ENCODE peak calls at places on chromosomes 16 and 17, in five cellular contexts. D is effector memory CD4-positive, alpha-beta T cell; U is BE2C; P is testis; A is HCT116. I is an unnamed sample.
A peak's percentile ranks its signal among the peaks of the same experiment; 100 is the strongest.

GRCh38 chr16:87608400-87608985 is 6.2 kb downstream of the JPH3 start:
- DNase-seq in P (peak; percentile 73), A (no peak), U (no peak), D (no peak), I (peak; percentile 25)

GRCh38 chr17:4635823-4636375 is 5.6 kb downstream of the ALOX15 start:
- DNase-seq in P (no peak), A (no peak), U (no peak), D (no peak), I (no peak)

GRCh38 chr17:39605492-39606433 is 2.0 kb downstream of the NEUROD2 start:
- DNase-seq in A (no peak), D (no peak), U (no peak), P (no peak), I (no peak)

GRCh38 chr17:20920813-20921199 is 122.0 kb downstream of the USP22 start:
- DNase-seq in P (no peak), A (no peak), D (no peak), U (no peak), I (no peak)

GRCh38 chr17:80996422-80997305 is 5.0 kb downstream of the CHMP6 start:
- DNase-seq in A (no peak), D (no peak), U (no peak), P (no peak), I (no peak)

GRCh38 chr16:51854401-51854951 is 692.5 kb downstream of the TOX3 start:
- DNase-seq in A (no peak), D (no peak), P (no peak), U (no peak), I (no peak)

GRCh38 chr17:9002610-9003354 is 18.5 kb upstream of the NTN1 start:
- DNase-seq in P (peak; percentile 28), D (no peak), U (no peak), A (no peak), I (no peak)

GRCh38 chr16:73064227-73064995 is 16.5 kb upstream of the ZFHX3 start:
- DNase-seq in P (no peak), A (no peak), D (no peak), U (no peak), I (no peak)

GRCh38 chr17:71870546-71870862 is 250.3 kb upstream of the SOX9 start:
- DNase-seq in U (peak; percentile 79), P (no peak), D (no peak), A (no peak), I (no peak)

GRCh38 chr16:87499189-87499486 is 6.3 kb upstream of the ZCCHC14 start:
- DNase-seq in A (no peak), D (no peak), P (no peak), U (no peak), I (no peak)

GRCh38 chr17:8922451-8922850 is 43.1 kb downstream of the PIK3R5 start:
- DNase-seq in D (no peak), U (no peak), A (no peak), P (no peak), I (no peak)

GRCh38 chr17:62724398-62725146 is 83.5 kb downstream of the MARCHF10 start:
- DNase-seq in D (peak; percentile 57), P (no peak), U (no peak), A (no peak), I (peak; percentile 73)

GRCh38 chr16:81848306-81848853 is 69.3 kb downstream of the PLCG2 start:
- DNase-seq in P (no peak), A (no peak), D (no peak), U (no peak), I (no peak)

GRCh38 chr17:10186771-10187425 is 11.5 kb downstream of the GAS7 start:
- DNase-seq in D (no peak), P (no peak), U (no peak), A (no peak), I (no peak)

GRCh38 chr16:17470871-17471744 is at the start of gene XYLT1:
- DNase-seq in D (peak; percentile 35), U (peak; percentile 42), A (no peak), P (peak; percentile 75), I (peak; percentile 46)

GRCh38 chr16:59212492-59213024 is 478.4 kb upstream of the GOT2 start:
- DNase-seq in A (no peak), D (no peak), P (no peak), U (no peak), I (no peak)

GRCh38 chr16:4042581-4042980 is 73.7 kb downstream of the ADCY9 start:
- DNase-seq in D (no peak), A (no peak), P (no peak), U (no peak), I (no peak)

GRCh38 chr17:37710344-37710886 is 34.4 kb downstream of the HNF1B start:
- DNase-seq in U (peak; percentile 53), A (peak; percentile 22), P (peak; percentile 43), D (no peak), I (no peak)

GRCh38 chr16:23110257-23110899 is 38.9 kb downstream of the USP31 start:
- DNase-seq in D (no peak), A (no peak), U (no peak), P (no peak), I (no peak)

GRCh38 chr16:53821957-53822625 is 118.1 kb downstream of the FTO start:
- DNase-seq in U (no peak), A (no peak), P (no peak), D (no peak), I (no peak)

GRCh38 chr16:30184430-30185140 is 1.2 kb downstream of the CORO1A start:
- DNase-seq in U (peak; percentile 20), D (peak; percentile 27), P (no peak), A (no peak), I (no peak)

GRCh38 chr17:78045316-78045715 is 83.2 kb downstream of the TMC6 start:
- DNase-seq in D (no peak), U (no peak), P (no peak), A (no peak), I (no peak)

GRCh38 chr17:78044280-78044835 is 84.2 kb downstream of the TMC6 start:
- DNase-seq in A (peak; percentile 23), P (no peak), U (no peak), D (no peak), I (no peak)

GRCh38 chr17:78049609-78050008 is 78.9 kb downstream of the TMC6 start:
- DNase-seq in D (no peak), A (no peak), U (no peak), P (no peak), I (no peak)

GRCh38 chr17:78048346-78049292 is 79.9 kb downstream of the TMC6 start:
- DNase-seq in U (peak; percentile 47), D (no peak), A (no peak), P (no peak), I (no peak)

DNA sequence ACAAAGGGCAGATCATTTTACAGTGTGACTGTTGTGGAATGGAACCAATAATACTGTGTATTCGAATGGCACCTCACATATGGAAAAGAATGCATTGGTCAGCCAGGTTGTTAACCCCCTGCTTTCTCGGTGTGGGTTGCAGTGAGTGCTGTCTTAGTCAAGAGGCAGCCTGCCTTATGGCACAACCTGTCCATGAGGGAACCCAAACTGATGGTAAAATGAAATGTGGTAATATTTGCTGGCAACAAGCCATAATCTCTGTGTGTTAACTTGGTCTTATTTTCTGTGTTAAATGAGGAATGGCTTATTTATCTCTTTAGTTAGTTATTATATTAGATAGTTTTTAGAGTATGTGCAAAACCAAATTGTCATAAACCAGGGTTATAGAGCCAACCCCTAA is 81.6 kb downstream of the TMC6 start:
- DNase-seq in D (no peak), A (no peak), U (no peak), P (no peak), I (no peak)
- H3K36me3 ChIP-seq in D (peaks cover 38% of the 10 kb centered on the region), A (peaks cover 12% of the 10 kb centered on the region), U (peaks cover 44% of the 10 kb centered on the region), P (no peaks in the 10 kb centered on the region), I (peaks cover 36% of the 10 kb centered on the region)

GRCh38 chr17:48604770-48605329 is at the start of gene HOXB6:
- DNase-seq in P (no peak), D (no peak), U (no peak), A (no peak), I (no peak)

GRCh38 chr17:48603959-48604769 is 622 bp downstream of the HOXB6 start:
- DNase-seq in P (no peak), D (no peak), A (peak; percentile 69), U (no peak), I (no peak)

GRCh38 chr17:48605991-48606891 is 1.5 kb upstream of the HOXB6 start:
- DNase-seq in U (no peak), A (no peak), P (no peak), D (no peak), I (no peak)

GRCh38 chr17:48606892-48607241 is 2.1 kb upstream of the HOXB6 start:
- DNase-seq in A (no peak), U (no peak), P (no peak), D (no peak), I (no peak)

DNA sequence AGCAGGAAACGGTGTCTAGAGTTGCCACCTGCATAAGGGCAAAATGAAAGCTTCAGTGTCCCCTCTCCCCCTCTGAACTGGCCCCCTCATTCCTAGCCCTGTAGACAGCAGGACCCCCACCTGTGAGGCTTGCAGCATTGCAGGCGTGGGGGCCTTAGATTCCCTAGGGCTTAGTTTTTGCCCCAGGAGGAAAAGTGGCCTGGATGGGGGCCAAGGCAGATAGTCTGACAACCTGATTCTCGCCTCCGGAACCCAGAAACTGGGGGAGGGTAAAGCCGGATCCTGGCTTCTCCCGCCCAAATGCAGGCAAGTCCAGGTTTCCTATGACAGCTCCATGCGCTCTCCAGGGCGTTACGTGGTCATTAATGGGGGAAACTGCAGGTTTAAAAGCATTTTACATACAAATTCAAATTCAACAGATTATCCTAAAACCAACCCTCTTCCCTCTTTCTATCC is 651 bp upstream of the HOXB6 start:
- DNase-seq in U (no peak), A (no peak), D (no peak), P (no peak), I (no peak)
- H3K36me3 ChIP-seq in U (no peaks in the 10 kb centered on the region), A (peaks cover 3% of the 10 kb centered on the region), D (no peaks in the 10 kb centered on the region), P (no peaks in the 10 kb centered on the region), I (no peaks in the 10 kb centered on the region)

DNA sequence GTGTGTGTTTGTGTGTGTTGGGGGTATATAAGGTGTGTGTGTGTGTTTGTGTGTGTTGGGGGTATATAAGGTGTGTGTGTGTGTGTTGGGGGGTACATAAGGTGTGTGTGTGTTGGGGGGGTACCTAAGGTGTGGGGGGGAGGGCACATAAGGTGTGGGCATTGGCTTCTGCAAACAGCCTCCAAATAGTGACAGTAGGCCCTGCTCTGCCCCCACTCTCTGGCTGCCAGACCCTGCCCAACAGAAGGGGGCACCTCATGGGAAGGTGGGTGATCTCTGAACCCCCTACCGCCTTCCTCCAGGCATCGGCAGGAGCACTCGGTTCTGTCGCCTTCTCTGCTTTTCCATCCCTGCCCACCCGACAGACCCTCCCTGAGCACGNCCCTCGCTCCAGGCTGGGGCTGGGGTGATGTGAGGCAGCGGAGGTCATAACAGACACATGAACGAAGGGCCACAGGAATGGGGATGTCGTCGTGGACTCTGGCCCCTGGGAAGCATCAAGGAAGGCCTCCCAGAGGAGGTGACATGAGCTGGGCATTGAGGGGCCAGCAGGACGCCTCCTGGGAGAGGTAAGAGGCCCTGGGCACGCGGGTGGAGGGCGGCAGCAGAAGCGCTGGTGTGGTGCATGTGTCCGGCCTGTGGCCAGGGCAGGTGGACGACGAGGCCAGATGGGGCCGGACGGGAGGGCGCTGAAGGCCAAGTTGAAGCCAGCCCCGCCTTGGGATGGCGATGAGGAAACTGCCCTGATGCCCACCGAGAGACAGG is 136.6 kb upstream of the RPH3AL start:
- DNase-seq in D (no peak), A (peak; percentile 54), P (no peak), U (no peak), I (peak; percentile 22)
- H3K36me3 ChIP-seq in D (no peaks in the 10 kb centered on the region), A (no peaks in the 10 kb centered on the region), P (no peaks in the 10 kb centered on the region), U (no peaks in the 10 kb centered on the region), I (no peaks in the 10 kb centered on the region)

DNA sequence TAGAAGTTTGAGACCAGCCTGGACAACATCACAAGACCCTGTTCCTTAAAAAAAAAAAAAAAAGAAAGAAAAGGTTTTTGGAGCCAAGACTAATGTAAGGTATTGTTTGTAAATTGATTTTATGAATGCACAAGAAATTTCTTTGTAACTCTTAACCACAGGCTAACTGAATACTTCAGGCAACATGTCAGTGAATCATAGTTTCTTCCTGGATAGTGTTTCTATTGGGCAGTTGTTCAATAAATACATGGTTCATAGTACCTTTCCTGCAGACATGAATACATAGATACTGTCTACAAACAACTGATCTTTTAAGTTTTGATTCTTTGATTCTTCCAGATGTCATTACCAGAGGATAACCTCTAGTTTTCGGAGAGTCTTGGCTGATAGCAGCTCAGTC is 11.6 kb downstream of the DDX42 start:
- DNase-seq in U (no peak), P (no peak), A (no peak), D (no peak), I (no peak)
- H3K36me3 ChIP-seq in U (peaks cover 83% of the 10 kb centered on the region), P (no peaks in the 10 kb centered on the region), A (peaks cover 46% of the 10 kb centered on the region), D (peaks cover 32% of the 10 kb centered on the region), I (peaks cover 29% of the 10 kb centered on the region)

I was measured in CD4-positive, alpha-beta memory T cell.